ENCODE peak calls at places on chromosomes 16 and 17, in four cellular contexts. One of them, this sample, is unnamed.

GRCh38 chr17:82872591-82873520 is 33.0 kb upstream of the ZNF750 start:
- DNase-seq in naive B cell: peak
- DNase-seq in hippocampal formation: no peak
- DNase-seq in AG08396: no peak
- DNase-seq in this sample: no peak

GRCh38 chr17:42313773-42314566 is 25.7 kb downstream of the STAT5A start:
- DNase-seq in AG08396: no peak
- DNase-seq in naive B cell: no peak
- DNase-seq in hippocampal formation: no peak
- DNase-seq in this sample: no peak

GRCh38 chr16:68229431-68230175 is 6.3 kb downstream of the ESRP2 start:
- DNase-seq in hippocampal formation: peak
- DNase-seq in naive B cell: peak
- DNase-seq in AG08396: peak
- DNase-seq in this sample: peak

GRCh38 chr16:77212736-77213541 is 13.7 kb downstream of the SYCE1L start:
- DNase-seq in hippocampal formation: no peak
- DNase-seq in AG08396: peak
- DNase-seq in naive B cell: peak
- DNase-seq in this sample: peak

GRCh38 chr16:69711115-69711740 is 15.1 kb downstream of the NQO1 start:
- DNase-seq in AG08396: peak
- DNase-seq in naive B cell: no peak
- DNase-seq in hippocampal formation: no peak
- DNase-seq in this sample: no peak

GRCh38 chr17:77846531-77847085 is 111.9 kb upstream of the TNRC6C start:
- DNase-seq in hippocampal formation: no peak
- DNase-seq in naive B cell: peak
- DNase-seq in AG08396: no peak
- DNase-seq in this sample: no peak

GRCh38 chr17:26792486-26792885 is 501.4 kb upstream of the WSB1 start:
- DNase-seq in AG08396: no peak
- DNase-seq in naive B cell: no peak
- DNase-seq in hippocampal formation: no peak
- DNase-seq in this sample: no peak

GRCh38 chr16:87067890-87068289 is 249.3 kb downstream of the C16orf95 start:
- DNase-seq in naive B cell: no peak
- DNase-seq in hippocampal formation: no peak
- DNase-seq in AG08396: no peak
- DNase-seq in this sample: no peak

GRCh38 chr17:7019839-7020519 is 2.9 kb upstream of the BCL6B start:
- DNase-seq in naive B cell: no peak
- DNase-seq in AG08396: peak
- DNase-seq in hippocampal formation: no peak
- DNase-seq in this sample: peak

GRCh38 chr17:17098426-17099035 is 56.3 kb downstream of the MPRIP start:
- DNase-seq in hippocampal formation: no peak
- DNase-seq in AG08396: peak
- DNase-seq in naive B cell: no peak
- DNase-seq in this sample: no peak

GRCh38 chr17:9258115-9259020 is 237.1 kb downstream of the NTN1 start:
- DNase-seq in naive B cell: no peak
- DNase-seq in AG08396: no peak
- DNase-seq in hippocampal formation: no peak
- DNase-seq in this sample: no peak

GRCh38 chr16:29809850-29810698 is 1.9 kb upstream of the PRRT2 start:
- DNase-seq in AG08396: no peak
- DNase-seq in naive B cell: no peak
- DNase-seq in hippocampal formation: no peak
- DNase-seq in this sample: no peak

GRCh38 chr17:28133562-28133970 is 91.1 kb downstream of the NLK start:
- DNase-seq in hippocampal formation: no peak
- DNase-seq in AG08396: peak
- DNase-seq in naive B cell: no peak
- DNase-seq in this sample: peak

GRCh38 chr16:70681382-70682238 is 4.2 kb downstream of the MTSS2 start:
- DNase-seq in AG08396: no peak
- DNase-seq in naive B cell: no peak
- DNase-seq in hippocampal formation: peak
- DNase-seq in this sample: no peak

GRCh38 chr17:42436401-42436800 is 13.3 kb upstream of the CAVIN1 start:
- DNase-seq in hippocampal formation: no peak
- DNase-seq in naive B cell: no peak
- DNase-seq in AG08396: peak
- DNase-seq in this sample: peak

GRCh38 chr17:68085751-68086445 is 50.4 kb downstream of the KPNA2 start:
- DNase-seq in naive B cell: peak
- DNase-seq in hippocampal formation: no peak
- DNase-seq in AG08396: no peak
- DNase-seq in this sample: no peak

GRCh38 chr17:75059369-75060345 is 12.6 kb downstream of the KCTD2 start:
- DNase-seq in AG08396: peak
- DNase-seq in hippocampal formation: peak
- DNase-seq in naive B cell: no peak
- DNase-seq in this sample: peak

GRCh38 chr16:72952404-72953301 is 95.3 kb downstream of the ZFHX3 start:
- DNase-seq in AG08396: peak
- DNase-seq in hippocampal formation: no peak
- DNase-seq in naive B cell: no peak
- DNase-seq in this sample: peak

GRCh38 chr16:50884066-50884860 is 142.4 kb downstream of the CYLD start:
- DNase-seq in naive B cell: no peak
- DNase-seq in AG08396: peak
- DNase-seq in hippocampal formation: no peak
- DNase-seq in this sample: no peak

GRCh38 chr17:51046527-51047384 is 73.9 kb downstream of the SPAG9 start:
- DNase-seq in hippocampal formation: peak
- DNase-seq in naive B cell: no peak
- DNase-seq in AG08396: peak
- DNase-seq in this sample: peak

GRCh38 chr16:47304563-47304962 is 156.3 kb downstream of the ITFG1 start:
- DNase-seq in hippocampal formation: no peak
- DNase-seq in naive B cell: no peak
- DNase-seq in AG08396: no peak
- DNase-seq in this sample: no peak

GRCh38 chr17:17774009-17774881 is 62.5 kb downstream of the SREBF1 start:
- DNase-seq in naive B cell: no peak
- DNase-seq in AG08396: peak
- DNase-seq in hippocampal formation: no peak
- DNase-seq in this sample: no peak

GRCh38 chr16:14525021-14525420 is 105.0 kb downstream of the PARN start:
- DNase-seq in hippocampal formation: no peak
- DNase-seq in AG08396: no peak
- DNase-seq in naive B cell: no peak
- DNase-seq in this sample: no peak

GRCh38 chr17:28743243-28744103 is at the start of gene TRAF4:
- DNase-seq in naive B cell: peak
- DNase-seq in hippocampal formation: peak
- DNase-seq in AG08396: peak
- DNase-seq in this sample: peak

GRCh38 chr17:28908640-28909098 is 5.8 kb upstream of the DHRS13 start:
- DNase-seq in hippocampal formation: no peak
- DNase-seq in AG08396: peak
- DNase-seq in naive B cell: no peak
- DNase-seq in this sample: peak

GRCh38 chr16:79635488-79635887 is 35.0 kb upstream of the MAF start:
- DNase-seq in AG08396: no peak
- DNase-seq in hippocampal formation: no peak
- DNase-seq in naive B cell: no peak
- DNase-seq in this sample: no peak

GRCh38 chr17:37413875-37414519 is 7.3 kb downstream of the TADA2A start:
- DNase-seq in hippocampal formation: no peak
- DNase-seq in AG08396: no peak
- DNase-seq in naive B cell: no peak
- DNase-seq in this sample: no peak

GRCh38 chr17:5485270-5486205 is at the start of gene DERL2:
- DNase-seq in naive B cell: no peak
- DNase-seq in AG08396: peak
- DNase-seq in hippocampal formation: no peak
- DNase-seq in this sample: no peak

GRCh38 chr16:35173295-35173694 is 1713.9 kb downstream of the TP53TG3F start:
- DNase-seq in hippocampal formation: no peak
- DNase-seq in naive B cell: no peak
- DNase-seq in AG08396: no peak
- DNase-seq in this sample: no peak

GRCh38 chr17:39753514-39754160 is 15.9 kb downstream of the GRB7 start:
- DNase-seq in naive B cell: peak
- DNase-seq in AG08396: peak
- DNase-seq in hippocampal formation: no peak
- DNase-seq in this sample: peak

GRCh38 chr17:74737299-74738050 is 419 bp downstream of the RAB37 start:
- DNase-seq in hippocampal formation: no peak
- DNase-seq in AG08396: peak
- DNase-seq in naive B cell: peak
- DNase-seq in this sample: peak